ENCODE peak calls at places on chromosomes 16 and 17, in eight cellular contexts. One of them, this sample, is unnamed.

GRCh38 chr16:87661561-87661960 is 59.3 kb downstream of the JPH3 start:
- DNase-seq in smooth muscle cell of the brain vasculature: peak; percentile 9
- DNase-seq in stimulated activated CD8-positive, alpha-beta memory T cell treated with anti-CD3 and anti-CD28 coated beads, Interleukin-15, amount 100 ng/mL, for 24 hours: no peak
- DNase-seq in cardiac muscle cell: peak; percentile 80
- DNase-seq in NCI-H2081: no peak
- DNase-seq in GM19239: no peak
- DNase-seq in cardiac fibroblast: peak; percentile 49
- DNase-seq in transverse colon: peak; percentile 18
- DNase-seq in this sample: peak; percentile 11

GRCh38 chr16:19284207-19284606 is 1.3 kb upstream of the CLEC19A start:
- DNase-seq in NCI-H2081: no peak
- DNase-seq in stimulated activated CD8-positive, alpha-beta memory T cell treated with anti-CD3 and anti-CD28 coated beads, Interleukin-15, amount 100 ng/mL, for 24 hours: no peak
- DNase-seq in cardiac fibroblast: no peak
- DNase-seq in cardiac muscle cell: no peak
- DNase-seq in GM19239: no peak
- DNase-seq in transverse colon: no peak
- DNase-seq in smooth muscle cell of the brain vasculature: no peak
- DNase-seq in this sample: peak; percentile 77

GRCh38 chr16:12259258-12259657 is 282.7 kb downstream of the SNX29 start:
- DNase-seq in cardiac fibroblast: no peak
- DNase-seq in NCI-H2081: no peak
- DNase-seq in smooth muscle cell of the brain vasculature: no peak
- DNase-seq in GM19239: no peak
- DNase-seq in cardiac muscle cell: no peak
- DNase-seq in stimulated activated CD8-positive, alpha-beta memory T cell treated with anti-CD3 and anti-CD28 coated beads, Interleukin-15, amount 100 ng/mL, for 24 hours: no peak
- DNase-seq in transverse colon: no peak
- DNase-seq in this sample: no peak

GRCh38 chr17:17363638-17364337 is 60.6 kb downstream of the NT5M start:
- DNase-seq in cardiac fibroblast: no peak
- DNase-seq in stimulated activated CD8-positive, alpha-beta memory T cell treated with anti-CD3 and anti-CD28 coated beads, Interleukin-15, amount 100 ng/mL, for 24 hours: no peak
- DNase-seq in cardiac muscle cell: no peak
- DNase-seq in smooth muscle cell of the brain vasculature: no peak
- DNase-seq in GM19239: no peak
- DNase-seq in NCI-H2081: no peak
- DNase-seq in transverse colon: peak; percentile 41
- DNase-seq in this sample: no peak

GRCh38 chr17:36939944-36940312 is 2.7 kb downstream of the LHX1 start:
- DNase-seq in stimulated activated CD8-positive, alpha-beta memory T cell treated with anti-CD3 and anti-CD28 coated beads, Interleukin-15, amount 100 ng/mL, for 24 hours: no peak
- DNase-seq in cardiac fibroblast: no peak
- DNase-seq in transverse colon: no peak
- DNase-seq in cardiac muscle cell: no peak
- DNase-seq in NCI-H2081: no peak
- DNase-seq in GM19239: no peak
- DNase-seq in smooth muscle cell of the brain vasculature: no peak
- DNase-seq in this sample: no peak

GRCh38 chr17:43949777-43950176 is 4.0 kb downstream of the PYY start:
- DNase-seq in transverse colon: no peak
- DNase-seq in cardiac muscle cell: no peak
- DNase-seq in GM19239: no peak
- DNase-seq in cardiac fibroblast: no peak
- DNase-seq in stimulated activated CD8-positive, alpha-beta memory T cell treated with anti-CD3 and anti-CD28 coated beads, Interleukin-15, amount 100 ng/mL, for 24 hours: no peak
- DNase-seq in smooth muscle cell of the brain vasculature: no peak
- DNase-seq in NCI-H2081: no peak
- DNase-seq in this sample: no peak

GRCh38 chr16:68247932-68248331 is 2.8 kb downstream of the PLA2G15 start:
- DNase-seq in stimulated activated CD8-positive, alpha-beta memory T cell treated with anti-CD3 and anti-CD28 coated beads, Interleukin-15, amount 100 ng/mL, for 24 hours: no peak
- DNase-seq in cardiac muscle cell: no peak
- DNase-seq in cardiac fibroblast: no peak
- DNase-seq in GM19239: no peak
- DNase-seq in transverse colon: no peak
- DNase-seq in NCI-H2081: no peak
- DNase-seq in smooth muscle cell of the brain vasculature: no peak
- DNase-seq in this sample: no peak

GRCh38 chr16:71537643-71538042 is 11.4 kb downstream of the CHST4 start:
- DNase-seq in GM19239: peak; percentile 40
- DNase-seq in smooth muscle cell of the brain vasculature: no peak
- DNase-seq in transverse colon: peak; percentile 55
- DNase-seq in stimulated activated CD8-positive, alpha-beta memory T cell treated with anti-CD3 and anti-CD28 coated beads, Interleukin-15, amount 100 ng/mL, for 24 hours: no peak
- DNase-seq in cardiac fibroblast: peak; percentile 61
- DNase-seq in NCI-H2081: no peak
- DNase-seq in cardiac muscle cell: peak; percentile 56
- DNase-seq in this sample: no peak

GRCh38 chr17:67779098-67779672 is 46.1 kb upstream of the BPTF start:
- DNase-seq in NCI-H2081: no peak
- DNase-seq in cardiac fibroblast: peak; percentile 85
- DNase-seq in cardiac muscle cell: peak; percentile 23
- DNase-seq in transverse colon: peak; percentile 27
- DNase-seq in GM19239: peak; percentile 28
- DNase-seq in stimulated activated CD8-positive, alpha-beta memory T cell treated with anti-CD3 and anti-CD28 coated beads, Interleukin-15, amount 100 ng/mL, for 24 hours: no peak
- DNase-seq in smooth muscle cell of the brain vasculature: peak; percentile 49
- DNase-seq in this sample: no peak

GRCh38 chr17:40190197-40191021 is 13.1 kb downstream of the RAPGEFL1 start:
- DNase-seq in GM19239: peak; percentile 46
- DNase-seq in transverse colon: no peak
- DNase-seq in cardiac muscle cell: peak; percentile 34
- DNase-seq in cardiac fibroblast: no peak
- DNase-seq in NCI-H2081: no peak
- DNase-seq in stimulated activated CD8-positive, alpha-beta memory T cell treated with anti-CD3 and anti-CD28 coated beads, Interleukin-15, amount 100 ng/mL, for 24 hours: no peak
- DNase-seq in smooth muscle cell of the brain vasculature: no peak
- DNase-seq in this sample: no peak

GRCh38 chr17:78284146-78284545 is 52.7 kb downstream of the TMEM235 start:
- DNase-seq in NCI-H2081: no peak
- DNase-seq in cardiac muscle cell: no peak
- DNase-seq in stimulated activated CD8-positive, alpha-beta memory T cell treated with anti-CD3 and anti-CD28 coated beads, Interleukin-15, amount 100 ng/mL, for 24 hours: no peak
- DNase-seq in smooth muscle cell of the brain vasculature: no peak
- DNase-seq in cardiac fibroblast: peak; percentile 52
- DNase-seq in GM19239: no peak
- DNase-seq in transverse colon: no peak
- DNase-seq in this sample: no peak

GRCh38 chr16:14371778-14372431 is 258.2 kb downstream of the PARN start:
- DNase-seq in GM19239: no peak
- DNase-seq in NCI-H2081: no peak
- DNase-seq in smooth muscle cell of the brain vasculature: no peak
- DNase-seq in transverse colon: no peak
- DNase-seq in stimulated activated CD8-positive, alpha-beta memory T cell treated with anti-CD3 and anti-CD28 coated beads, Interleukin-15, amount 100 ng/mL, for 24 hours: no peak
- DNase-seq in cardiac muscle cell: no peak
- DNase-seq in cardiac fibroblast: no peak
- DNase-seq in this sample: no peak

GRCh38 chr17:12053552-12053951 is 32.9 kb downstream of the MAP2K4 start:
- DNase-seq in transverse colon: no peak
- DNase-seq in GM19239: no peak
- DNase-seq in NCI-H2081: no peak
- DNase-seq in smooth muscle cell of the brain vasculature: no peak
- DNase-seq in cardiac fibroblast: no peak
- DNase-seq in cardiac muscle cell: no peak
- DNase-seq in stimulated activated CD8-positive, alpha-beta memory T cell treated with anti-CD3 and anti-CD28 coated beads, Interleukin-15, amount 100 ng/mL, for 24 hours: no peak
- DNase-seq in this sample: no peak

GRCh38 chr17:9002236-9002609 is 19.1 kb upstream of the NTN1 start:
- DNase-seq in NCI-H2081: no peak
- DNase-seq in GM19239: no peak
- DNase-seq in smooth muscle cell of the brain vasculature: no peak
- DNase-seq in cardiac fibroblast: no peak
- DNase-seq in transverse colon: no peak
- DNase-seq in cardiac muscle cell: no peak
- DNase-seq in stimulated activated CD8-positive, alpha-beta memory T cell treated with anti-CD3 and anti-CD28 coated beads, Interleukin-15, amount 100 ng/mL, for 24 hours: no peak
- DNase-seq in this sample: no peak

GRCh38 chr16:47258874-47259461 is 115.2 kb upstream of the NETO2 start:
- DNase-seq in transverse colon: no peak
- DNase-seq in cardiac fibroblast: peak; percentile 52
- DNase-seq in smooth muscle cell of the brain vasculature: peak; percentile 17
- DNase-seq in NCI-H2081: no peak
- DNase-seq in stimulated activated CD8-positive, alpha-beta memory T cell treated with anti-CD3 and anti-CD28 coated beads, Interleukin-15, amount 100 ng/mL, for 24 hours: no peak
- DNase-seq in cardiac muscle cell: peak; percentile 8
- DNase-seq in GM19239: peak; percentile 9
- DNase-seq in this sample: no peak

GRCh38 chr17:17911003-17911613 is 61.1 kb downstream of the TOM1L2 start:
- DNase-seq in cardiac fibroblast: no peak
- DNase-seq in smooth muscle cell of the brain vasculature: no peak
- DNase-seq in cardiac muscle cell: peak; percentile 44
- DNase-seq in stimulated activated CD8-positive, alpha-beta memory T cell treated with anti-CD3 and anti-CD28 coated beads, Interleukin-15, amount 100 ng/mL, for 24 hours: no peak
- DNase-seq in NCI-H2081: no peak
- DNase-seq in GM19239: no peak
- DNase-seq in transverse colon: no peak
- DNase-seq in this sample: no peak

GRCh38 chr17:59330314-59330942 is 1.0 kb upstream of the YPEL2 start:
- DNase-seq in cardiac muscle cell: peak; percentile 38
- DNase-seq in stimulated activated CD8-positive, alpha-beta memory T cell treated with anti-CD3 and anti-CD28 coated beads, Interleukin-15, amount 100 ng/mL, for 24 hours: no peak
- DNase-seq in transverse colon: peak; percentile 84
- DNase-seq in GM19239: no peak
- DNase-seq in cardiac fibroblast: no peak
- DNase-seq in smooth muscle cell of the brain vasculature: no peak
- DNase-seq in NCI-H2081: no peak
- DNase-seq in this sample: peak; percentile 8

GRCh38 chr16:54345231-54345630 is 58.6 kb upstream of the IRX3 start:
- DNase-seq in smooth muscle cell of the brain vasculature: no peak
- DNase-seq in GM19239: no peak
- DNase-seq in NCI-H2081: no peak
- DNase-seq in transverse colon: no peak
- DNase-seq in stimulated activated CD8-positive, alpha-beta memory T cell treated with anti-CD3 and anti-CD28 coated beads, Interleukin-15, amount 100 ng/mL, for 24 hours: no peak
- DNase-seq in cardiac muscle cell: no peak
- DNase-seq in cardiac fibroblast: no peak
- DNase-seq in this sample: no peak

GRCh38 chr16:528111-529011 is 849 bp downstream of the CAPN15 start:
- DNase-seq in smooth muscle cell of the brain vasculature: no peak
- DNase-seq in GM19239: no peak
- DNase-seq in transverse colon: peak; percentile 87
- DNase-seq in cardiac fibroblast: peak; percentile 71
- DNase-seq in cardiac muscle cell: peak; percentile 57
- DNase-seq in stimulated activated CD8-positive, alpha-beta memory T cell treated with anti-CD3 and anti-CD28 coated beads, Interleukin-15, amount 100 ng/mL, for 24 hours: no peak
- DNase-seq in NCI-H2081: no peak
- DNase-seq in this sample: peak; percentile 24

GRCh38 chr17:63645775-63646491 is 23.7 kb downstream of the MAP3K3 start:
- DNase-seq in stimulated activated CD8-positive, alpha-beta memory T cell treated with anti-CD3 and anti-CD28 coated beads, Interleukin-15, amount 100 ng/mL, for 24 hours: no peak
- DNase-seq in GM19239: no peak
- DNase-seq in cardiac muscle cell: no peak
- DNase-seq in smooth muscle cell of the brain vasculature: no peak
- DNase-seq in NCI-H2081: no peak
- DNase-seq in transverse colon: no peak
- DNase-seq in cardiac fibroblast: no peak
- DNase-seq in this sample: peak; percentile 91

GRCh38 chr16:85819711-85820110 is 20.2 kb downstream of the COX4I1 start:
- DNase-seq in NCI-H2081: no peak
- DNase-seq in stimulated activated CD8-positive, alpha-beta memory T cell treated with anti-CD3 and anti-CD28 coated beads, Interleukin-15, amount 100 ng/mL, for 24 hours: no peak
- DNase-seq in transverse colon: no peak
- DNase-seq in smooth muscle cell of the brain vasculature: no peak
- DNase-seq in GM19239: no peak
- DNase-seq in cardiac fibroblast: no peak
- DNase-seq in cardiac muscle cell: no peak
- DNase-seq in this sample: no peak

GRCh38 chr17:79707931-79708891 is 22.5 kb upstream of the ENPP7 start:
- DNase-seq in GM19239: peak; percentile 76
- DNase-seq in NCI-H2081: peak; percentile 38
- DNase-seq in stimulated activated CD8-positive, alpha-beta memory T cell treated with anti-CD3 and anti-CD28 coated beads, Interleukin-15, amount 100 ng/mL, for 24 hours: peak; percentile 13
- DNase-seq in smooth muscle cell of the brain vasculature: no peak
- DNase-seq in cardiac fibroblast: peak; percentile 54
- DNase-seq in cardiac muscle cell: peak; percentile 67
- DNase-seq in transverse colon: peak; percentile 54
- DNase-seq in this sample: no peak

GRCh38 chr16:88456356-88457292 is 3.5 kb downstream of the ZFPM1 start:
- DNase-seq in stimulated activated CD8-positive, alpha-beta memory T cell treated with anti-CD3 and anti-CD28 coated beads, Interleukin-15, amount 100 ng/mL, for 24 hours: peak; percentile 28
- DNase-seq in transverse colon: no peak
- DNase-seq in smooth muscle cell of the brain vasculature: no peak
- DNase-seq in cardiac muscle cell: no peak
- DNase-seq in GM19239: no peak
- DNase-seq in NCI-H2081: peak; percentile 41
- DNase-seq in cardiac fibroblast: no peak
- DNase-seq in this sample: no peak

GRCh38 chr17:3986270-3986938 is 22.2 kb upstream of the ATP2A3 start:
- DNase-seq in NCI-H2081: no peak
- DNase-seq in GM19239: no peak
- DNase-seq in cardiac fibroblast: no peak
- DNase-seq in cardiac muscle cell: no peak
- DNase-seq in transverse colon: no peak
- DNase-seq in stimulated activated CD8-positive, alpha-beta memory T cell treated with anti-CD3 and anti-CD28 coated beads, Interleukin-15, amount 100 ng/mL, for 24 hours: no peak
- DNase-seq in smooth muscle cell of the brain vasculature: no peak
- DNase-seq in this sample: peak; percentile 41

GRCh38 chr16:22070361-22071351 is 21.7 kb upstream of the VWA3A start:
- DNase-seq in cardiac fibroblast: peak; percentile 73
- DNase-seq in transverse colon: no peak
- DNase-seq in cardiac muscle cell: no peak
- DNase-seq in smooth muscle cell of the brain vasculature: no peak
- DNase-seq in GM19239: no peak
- DNase-seq in NCI-H2081: no peak
- DNase-seq in stimulated activated CD8-positive, alpha-beta memory T cell treated with anti-CD3 and anti-CD28 coated beads, Interleukin-15, amount 100 ng/mL, for 24 hours: no peak
- DNase-seq in this sample: no peak

GRCh38 chr16:88799569-88800276 is 3.9 kb upstream of the CDT1 start:
- DNase-seq in NCI-H2081: no peak
- DNase-seq in smooth muscle cell of the brain vasculature: no peak
- DNase-seq in stimulated activated CD8-positive, alpha-beta memory T cell treated with anti-CD3 and anti-CD28 coated beads, Interleukin-15, amount 100 ng/mL, for 24 hours: no peak
- DNase-seq in transverse colon: no peak
- DNase-seq in GM19239: no peak
- DNase-seq in cardiac fibroblast: no peak
- DNase-seq in cardiac muscle cell: no peak
- DNase-seq in this sample: no peak

GRCh38 chr16:20300312-20301097 is 26.8 kb downstream of the GP2 start:
- DNase-seq in GM19239: peak; percentile 59
- DNase-seq in stimulated activated CD8-positive, alpha-beta memory T cell treated with anti-CD3 and anti-CD28 coated beads, Interleukin-15, amount 100 ng/mL, for 24 hours: no peak
- DNase-seq in cardiac fibroblast: peak; percentile 64
- DNase-seq in NCI-H2081: peak; percentile 62
- DNase-seq in transverse colon: peak; percentile 43
- DNase-seq in cardiac muscle cell: peak; percentile 75
- DNase-seq in smooth muscle cell of the brain vasculature: no peak
- DNase-seq in this sample: no peak

GRCh38 chr17:48478224-48479013 is 48.4 kb upstream of the SKAP1 start:
- DNase-seq in smooth muscle cell of the brain vasculature: no peak
- DNase-seq in stimulated activated CD8-positive, alpha-beta memory T cell treated with anti-CD3 and anti-CD28 coated beads, Interleukin-15, amount 100 ng/mL, for 24 hours: no peak
- DNase-seq in cardiac muscle cell: no peak
- DNase-seq in transverse colon: no peak
- DNase-seq in GM19239: peak; percentile 44
- DNase-seq in cardiac fibroblast: no peak
- DNase-seq in NCI-H2081: no peak
- DNase-seq in this sample: no peak